ENCODE peak calls at places on chromosomes 6 and 20, in five cellular contexts. One of them, this sample, is unnamed. For H3K4me1 and H3K36me3, the result is how much of the 10 kb centered on the place peaks cover.

GRCh38 chr6:166567107-166567506 is 19.4 kb downstream of the RAMACL start:
- DNase-seq in gastrocnemius medialis: peak
- DNase-seq in pancreas: no peak
- DNase-seq in stomach: no peak
- DNase-seq in MM.1S: no peak
- DNase-seq in this sample: no peak

GRCh38 chr20:35129647-35130069 is 17.5 kb downstream of the EDEM2 start:
- DNase-seq in gastrocnemius medialis: no peak
- DNase-seq in pancreas: no peak
- DNase-seq in stomach: no peak
- DNase-seq in MM.1S: no peak
- DNase-seq in this sample: no peak

GRCh38 chr6:36139431-36139830 is 9.1 kb downstream of the MAPK13 start:
- DNase-seq in gastrocnemius medialis: no peak
- DNase-seq in pancreas: no peak
- DNase-seq in stomach: no peak
- DNase-seq in MM.1S: no peak
- DNase-seq in this sample: no peak

GRCh38 chr6:17349437-17349836 is 44.0 kb upstream of the CAP2 start:
- DNase-seq in gastrocnemius medialis: no peak
- DNase-seq in pancreas: no peak
- DNase-seq in stomach: no peak
- DNase-seq in MM.1S: no peak
- DNase-seq in this sample: no peak

GRCh38 chr6:139290787-139291294 is 957 bp downstream of the TXLNB start:
- DNase-seq in gastrocnemius medialis: peak
- DNase-seq in pancreas: no peak
- DNase-seq in stomach: no peak
- DNase-seq in MM.1S: peak
- DNase-seq in this sample: no peak

GRCh38 chr6:30556714-30556963 is 350 bp upstream of the GNL1 start:
- DNase-seq in gastrocnemius medialis: peak
- DNase-seq in pancreas: peak
- DNase-seq in stomach: peak
- DNase-seq in MM.1S: peak
- DNase-seq in this sample: peak

GRCh38 chr6:163329991-163330390 is 84.5 kb upstream of the QKI start:
- DNase-seq in gastrocnemius medialis: no peak
- DNase-seq in pancreas: no peak
- DNase-seq in stomach: no peak
- DNase-seq in MM.1S: no peak
- DNase-seq in this sample: no peak

GRCh38 chr6:169866668-169867521 is 115.5 kb downstream of the ERMARD start:
- DNase-seq in gastrocnemius medialis: no peak
- DNase-seq in pancreas: no peak
- DNase-seq in stomach: peak
- DNase-seq in MM.1S: no peak
- DNase-seq in this sample: no peak

GRCh38 chr20:21571841-21572690 is 58.2 kb upstream of the NKX2-2 start:
- DNase-seq in gastrocnemius medialis: no peak
- DNase-seq in pancreas: no peak
- DNase-seq in stomach: no peak
- DNase-seq in MM.1S: peak
- DNase-seq in this sample: no peak

GRCh38 chr6:160137989-160138835 is 16.6 kb downstream of the SLC22A1 start:
- DNase-seq in gastrocnemius medialis: no peak
- DNase-seq in pancreas: peak
- DNase-seq in stomach: peak
- DNase-seq in MM.1S: peak
- DNase-seq in this sample: no peak

GRCh38 chr20:36109251-36109947 is 45.1 kb upstream of the EPB41L1 start:
- DNase-seq in gastrocnemius medialis: no peak
- DNase-seq in pancreas: no peak
- DNase-seq in stomach: no peak
- DNase-seq in MM.1S: no peak
- DNase-seq in this sample: no peak

GRCh38 chr6:121597654-121598053 is 162.2 kb downstream of the GJA1 start:
- DNase-seq in gastrocnemius medialis: no peak
- DNase-seq in pancreas: no peak
- DNase-seq in stomach: no peak
- DNase-seq in MM.1S: no peak
- DNase-seq in this sample: no peak

GRCh38 chr6:5379647-5380242 is 118.4 kb downstream of the FARS2 start:
- DNase-seq in gastrocnemius medialis: no peak
- DNase-seq in pancreas: no peak
- DNase-seq in stomach: no peak
- DNase-seq in MM.1S: peak
- DNase-seq in this sample: no peak

GRCh38 chr6:9523462-9523861 is 891.4 kb downstream of the TFAP2A start:
- DNase-seq in gastrocnemius medialis: no peak
- DNase-seq in pancreas: no peak
- DNase-seq in stomach: no peak
- DNase-seq in MM.1S: no peak
- DNase-seq in this sample: no peak

GRCh38 chr6:139852484-139853140 is 478.2 kb upstream of the CITED2 start:
- DNase-seq in gastrocnemius medialis: no peak
- DNase-seq in pancreas: no peak
- DNase-seq in stomach: no peak
- DNase-seq in MM.1S: no peak
- DNase-seq in this sample: no peak

GRCh38 chr6:117837268-117837667 is 69.8 kb upstream of the SLC35F1 start:
- DNase-seq in gastrocnemius medialis: no peak
- DNase-seq in pancreas: no peak
- DNase-seq in stomach: no peak
- DNase-seq in MM.1S: no peak
- DNase-seq in this sample: no peak

GRCh38 chr6:82893889-82894652 is 171.6 kb downstream of the UBE3D start:
- DNase-seq in gastrocnemius medialis: no peak
- DNase-seq in pancreas: no peak
- DNase-seq in stomach: no peak
- DNase-seq in MM.1S: no peak
- DNase-seq in this sample: no peak

GRCh38 chr6:111870054-111870750 is 3.0 kb downstream of the FYN start:
- DNase-seq in gastrocnemius medialis: no peak
- DNase-seq in pancreas: no peak
- DNase-seq in stomach: no peak
- DNase-seq in MM.1S: no peak
- DNase-seq in this sample: no peak

GRCh38 chr6:91860951-91861350 is 1274.1 kb upstream of the MAP3K7 start:
- DNase-seq in gastrocnemius medialis: no peak
- DNase-seq in pancreas: no peak
- DNase-seq in stomach: no peak
- DNase-seq in MM.1S: no peak
- DNase-seq in this sample: no peak

GRCh38 chr20:3669710-3670367 is 6.6 kb upstream of the GFRA4 start:
- DNase-seq in gastrocnemius medialis: no peak
- DNase-seq in pancreas: no peak
- DNase-seq in stomach: no peak
- DNase-seq in MM.1S: no peak
- DNase-seq in this sample: no peak

GRCh38 chr6:85726206-85726605 is 83.5 kb upstream of the SYNCRIP start:
- DNase-seq in gastrocnemius medialis: no peak
- DNase-seq in pancreas: no peak
- DNase-seq in stomach: no peak
- DNase-seq in MM.1S: no peak
- DNase-seq in this sample: no peak

GRCh38 chr20:57434390-57434700 is 43.1 kb downstream of the RBM38 start:
- DNase-seq in gastrocnemius medialis: no peak
- DNase-seq in pancreas: no peak
- DNase-seq in stomach: no peak
- DNase-seq in MM.1S: no peak
- DNase-seq in this sample: no peak

GRCh38 chr20:50107796-50108331 is 5.1 kb downstream of the UBE2V1 start:
- DNase-seq in gastrocnemius medialis: peak
- DNase-seq in pancreas: no peak
- DNase-seq in stomach: no peak
- DNase-seq in MM.1S: no peak
- DNase-seq in this sample: no peak
- H3K4me1 ChIP-seq in gastrocnemius medialis: half or more
- H3K4me1 ChIP-seq in pancreas: under half
- H3K4me1 ChIP-seq in stomach: half or more
- H3K4me1 ChIP-seq in MM.1S: under half
- H3K4me1 ChIP-seq in this sample: half or more

GRCh38 chr6:149013932-149014331 is 267.1 kb downstream of the UST start:
- DNase-seq in gastrocnemius medialis: no peak
- DNase-seq in pancreas: no peak
- DNase-seq in stomach: no peak
- DNase-seq in MM.1S: no peak
- DNase-seq in this sample: no peak

GRCh38 chr6:149014631-149015171 is 267.9 kb downstream of the UST start:
- DNase-seq in gastrocnemius medialis: no peak
- DNase-seq in pancreas: no peak
- DNase-seq in stomach: no peak
- DNase-seq in MM.1S: no peak
- DNase-seq in this sample: no peak

GRCh38 chr6:149008741-149009140 is 261.9 kb downstream of the UST start:
- DNase-seq in gastrocnemius medialis: no peak
- DNase-seq in pancreas: no peak
- DNase-seq in stomach: no peak
- DNase-seq in MM.1S: no peak
- DNase-seq in this sample: no peak

GRCh38 chr6:149015224-149015876 is 268.5 kb downstream of the UST start:
- DNase-seq in gastrocnemius medialis: no peak
- DNase-seq in pancreas: no peak
- DNase-seq in stomach: no peak
- DNase-seq in MM.1S: no peak
- DNase-seq in this sample: no peak

DNA sequence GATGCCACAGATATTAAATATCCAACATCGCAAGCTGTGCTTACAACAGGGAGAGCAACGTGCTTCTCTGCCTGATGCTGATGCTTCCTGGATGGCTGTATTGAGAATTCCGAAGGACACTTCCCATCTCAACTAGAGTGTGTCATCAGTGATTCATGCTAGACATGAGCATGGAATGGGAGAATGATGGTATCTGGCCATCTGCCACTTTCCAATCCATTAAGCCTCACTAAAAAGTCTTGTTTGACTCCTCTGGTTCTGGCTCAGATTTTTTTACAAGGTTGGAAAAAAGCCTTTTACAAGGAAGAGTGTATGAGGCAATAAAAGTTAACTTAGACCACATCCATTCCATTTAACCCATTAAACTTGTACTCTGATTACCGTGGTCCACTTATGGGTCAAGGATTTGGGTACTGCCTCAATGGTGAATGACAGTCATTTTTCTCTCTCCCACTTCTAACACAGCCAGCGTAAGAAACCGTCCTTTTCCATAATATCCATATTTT is 265.3 kb downstream of the UST start:
- DNase-seq in gastrocnemius medialis: no peak
- DNase-seq in pancreas: no peak
- DNase-seq in stomach: no peak
- DNase-seq in MM.1S: no peak
- DNase-seq in this sample: no peak
- H3K36me3 ChIP-seq in gastrocnemius medialis: under half
- H3K36me3 ChIP-seq in pancreas: under half
- H3K36me3 ChIP-seq in stomach: under half
- H3K36me3 ChIP-seq in MM.1S: under half
- H3K36me3 ChIP-seq in this sample: under half

GRCh38 chr20:1376007-1376406 is 16.8 kb downstream of the FKBP1A start:
- DNase-seq in gastrocnemius medialis: no peak
- DNase-seq in pancreas: no peak
- DNase-seq in stomach: no peak
- DNase-seq in MM.1S: no peak
- DNase-seq in this sample: no peak
- H3K4me1 ChIP-seq in gastrocnemius medialis: half or more
- H3K4me1 ChIP-seq in pancreas: under half
- H3K4me1 ChIP-seq in stomach: under half
- H3K4me1 ChIP-seq in MM.1S: under half
- H3K4me1 ChIP-seq in this sample: half or more

DNA sequence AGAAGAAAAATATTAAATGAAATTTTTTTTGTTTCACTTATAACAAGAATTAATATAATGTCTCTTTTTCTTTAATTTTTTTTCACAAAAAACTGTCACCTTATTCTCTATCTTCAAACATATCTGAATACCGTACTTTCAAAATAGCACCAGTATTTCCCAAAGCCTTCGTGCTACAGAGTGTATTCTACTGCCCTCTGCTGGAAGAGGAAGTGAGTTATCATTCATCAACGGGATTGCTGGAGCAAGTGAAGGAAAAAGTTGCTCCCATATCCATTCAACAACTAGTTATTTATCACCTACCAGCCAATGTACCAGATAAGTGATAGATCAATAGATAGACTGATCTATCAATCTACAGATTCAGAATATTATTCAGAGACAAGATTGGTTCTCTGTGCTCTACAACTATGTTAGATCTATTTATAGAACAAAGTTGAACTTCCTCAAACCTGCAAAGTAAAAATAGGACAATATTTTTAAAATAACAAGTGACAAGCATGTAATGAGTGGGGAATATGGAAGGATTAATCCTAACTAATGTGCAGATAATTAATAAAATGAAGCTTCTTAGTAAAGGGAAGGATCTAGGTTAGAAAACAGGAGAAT is 26.7 kb upstream of the TFAP2B start:
- DNase-seq in gastrocnemius medialis: no peak
- DNase-seq in pancreas: no peak
- DNase-seq in stomach: no peak
- DNase-seq in MM.1S: peak
- DNase-seq in this sample: no peak
- H3K36me3 ChIP-seq in gastrocnemius medialis: under half
- H3K36me3 ChIP-seq in pancreas: under half
- H3K36me3 ChIP-seq in stomach: under half
- H3K36me3 ChIP-seq in MM.1S: under half
- H3K36me3 ChIP-seq in this sample: under half

GRCh38 chr6:53301801-53302537 is 46.8 kb downstream of the ELOVL5 start:
- DNase-seq in gastrocnemius medialis: no peak
- DNase-seq in pancreas: no peak
- DNase-seq in stomach: no peak
- DNase-seq in MM.1S: no peak
- DNase-seq in this sample: no peak
- H3K4me1 ChIP-seq in gastrocnemius medialis: under half
- H3K4me1 ChIP-seq in pancreas: under half
- H3K4me1 ChIP-seq in stomach: under half
- H3K4me1 ChIP-seq in MM.1S: under half
- H3K4me1 ChIP-seq in this sample: half or more

DNA sequence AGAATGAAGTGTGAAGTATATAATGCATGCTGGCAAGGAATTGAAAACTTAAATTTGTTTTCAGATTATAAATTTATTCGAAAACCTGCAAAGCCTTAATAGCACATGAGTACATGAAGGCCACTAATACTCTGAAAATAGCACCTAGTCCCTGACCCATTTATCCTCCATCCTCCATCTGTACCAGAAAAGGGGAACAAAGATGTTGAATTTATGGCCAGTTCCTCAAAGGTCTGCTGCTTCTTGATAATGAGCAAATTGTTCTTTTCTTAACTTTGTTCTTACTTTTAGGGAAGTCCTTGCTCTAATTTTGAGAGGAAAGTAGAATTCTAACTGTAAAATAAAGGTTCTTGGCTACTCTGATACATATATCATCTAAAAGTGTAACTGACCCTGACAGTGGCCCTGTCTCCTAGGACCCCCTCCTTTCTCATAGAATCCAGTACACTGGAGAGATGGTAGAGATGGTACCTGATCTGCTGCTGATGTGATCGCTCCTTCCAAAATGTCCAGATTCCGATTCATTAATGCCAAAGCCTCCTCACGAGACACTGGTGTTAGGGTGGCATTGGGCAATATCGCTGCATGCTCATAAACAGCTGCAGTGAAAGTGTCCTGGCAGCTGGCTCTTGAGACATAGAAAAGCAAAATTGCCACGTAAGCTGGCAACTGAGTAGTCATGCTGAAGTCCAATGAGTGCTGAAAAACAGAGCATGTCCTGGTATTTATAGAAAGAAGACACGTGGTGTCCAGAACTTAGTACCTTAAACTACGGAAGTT is at the start of gene VNN1:
- DNase-seq in gastrocnemius medialis: peak
- DNase-seq in pancreas: peak
- DNase-seq in stomach: no peak
- DNase-seq in MM.1S: no peak
- DNase-seq in this sample: no peak
- H3K36me3 ChIP-seq in gastrocnemius medialis: under half
- H3K36me3 ChIP-seq in pancreas: under half
- H3K36me3 ChIP-seq in stomach: under half
- H3K36me3 ChIP-seq in MM.1S: under half
- H3K36me3 ChIP-seq in this sample: under half

This sample was measured in thoracic aorta.